ENCODE peak calls at places on chromosomes 16 and 17, in seven cellular contexts. Q is mesendoderm, V is AG04450, L is NCI-H1092, P is NCI-H774, C is mesenchymal stem cell, F is body of pancreas. K is an unnamed sample.

GRCh38 chr16:86980644-86981043 is 336.5 kb downstream of the C16orf95 start:
- DNase-seq in Q (no peak), V (no peak), L (no peak), P (no peak), C (no peak), F (no peak), K (no peak)

GRCh38 chr17:32490101-32490482 is 3.3 kb downstream of the CDK5R1 start:
- DNase-seq in Q (peak; percentile 22), V (no peak), L (peak; percentile 55), P (no peak), C (no peak), F (no peak), K (no peak)

GRCh38 chr17:58920773-58921172 is 165.1 kb downstream of the PPM1E start:
- DNase-seq in Q (no peak), V (no peak), L (no peak), P (no peak), C (no peak), F (no peak), K (no peak)

GRCh38 chr16:73713301-73713700 is 583.3 kb upstream of the PSMD7 start:
- DNase-seq in Q (no peak), V (no peak), L (peak; percentile 12), P (no peak), C (no peak), F (no peak), K (no peak)

GRCh38 chr17:56169621-56170020 is 16.3 kb downstream of the ANKFN1 start:
- DNase-seq in Q (no peak), V (no peak), L (no peak), P (no peak), C (no peak), F (no peak), K (no peak)

GRCh38 chr16:78407191-78407590 is 307.7 kb downstream of the WWOX start:
- DNase-seq in Q (peak; percentile 83), V (no peak), L (no peak), P (no peak), C (peak; percentile 88), F (no peak), K (no peak)

GRCh38 chr17:41444186-41444585 is 3.4 kb upstream of the KRT38 start:
- DNase-seq in Q (no peak), V (no peak), L (no peak), P (no peak), C (no peak), F (no peak), K (no peak)

GRCh38 chr16:72609933-72610332 is 438.0 kb upstream of the PMFBP1 start:
- DNase-seq in Q (peak; percentile 13), V (no peak), L (no peak), P (no peak), C (no peak), F (no peak), K (no peak)

GRCh38 chr17:33520404-33521032 is 227.4 kb upstream of the ASIC2 start:
- DNase-seq in Q (peak; percentile 67), V (no peak), L (peak; percentile 8), P (no peak), C (peak; percentile 54), F (peak; percentile 47), K (no peak)

K was measured in glomerular endothelial cell.